ENCODE peak calls at places on chromosomes 4 and X, in nine cellular contexts. D is activated T-helper 1 cell treated with anti-CD3 and anti-CD28 coated beads, Interleukin-2, amount 50 U/mL, for 16 hours; L is GM04503; X is caudate nucleus; B is T1000; M is lower leg skin; K is IMR-90; N is AG20443; O is MCF 10A. Q is an unnamed sample.

GRCh38 chr4:88217169-88217568 is 58.7 kb upstream of the ABCG2 start:
- DNase-seq in L (no peak), D (no peak), K (no peak), N (no peak), O (no peak), X (no peak), B (no peak), M (no peak), Q (no peak)

GRCh38 chrX:106791495-106791894 is 11.0 kb upstream of the TBC1D8B start:
- DNase-seq in X (no peak), D (no peak), B (no peak), K (peak), L (no peak), O (peak), M (no peak), N (no peak), Q (no peak)

GRCh38 chrX:140141444-140142029 is 176.2 kb upstream of the CXorf66 start:
- DNase-seq in N (peak), L (no peak), M (no peak), B (no peak), O (peak), D (no peak), X (no peak), K (peak), Q (no peak)

GRCh38 chr4:4855293-4856070 is 4.0 kb upstream of the MSX1 start:
- DNase-seq in L (no peak), K (no peak), O (no peak), D (no peak), B (no peak), M (no peak), X (no peak), N (no peak), Q (peak)

GRCh38 chr4:182478475-182478874 is 235.3 kb downstream of the TENM3 start:
- DNase-seq in O (peak), D (no peak), K (peak), L (peak), M (no peak), X (no peak), N (peak), B (no peak), Q (no peak)

GRCh38 chr4:181792641-181793612 is 450.3 kb upstream of the TENM3 start:
- DNase-seq in L (no peak), B (no peak), M (no peak), K (no peak), D (no peak), O (no peak), N (no peak), X (no peak), Q (no peak)

GRCh38 chr4:174503079-174503724 is 19.1 kb downstream of the HPGD start:
- DNase-seq in K (no peak), D (no peak), B (no peak), X (no peak), M (no peak), N (peak), O (peak), L (no peak), Q (no peak)

GRCh38 chr4:6834867-6835266 is 52.3 kb downstream of the KIAA0232 start:
- DNase-seq in K (peak), O (peak), D (no peak), L (no peak), B (no peak), X (no peak), M (no peak), N (no peak), Q (no peak)

GRCh38 chrX:139324756-139325155 is 205.8 kb upstream of the F9 start:
- DNase-seq in D (no peak), O (no peak), L (no peak), X (no peak), K (no peak), N (no peak), B (no peak), M (no peak), Q (no peak)

GRCh38 chr4:187541666-187542065 is 453.9 kb upstream of the ZFP42 start:
- DNase-seq in L (peak), M (no peak), O (no peak), D (no peak), N (peak), X (no peak), B (no peak), K (no peak), Q (no peak)

GRCh38 chr4:89482926-89483595 is 175.5 kb upstream of the GPRIN3 start:
- DNase-seq in O (peak), L (no peak), B (no peak), D (no peak), M (no peak), X (no peak), N (no peak), K (no peak), Q (no peak)

GRCh38 chr4:185774815-185775684 is 36.9 kb downstream of the SORBS2 start:
- DNase-seq in L (peak), O (peak), B (no peak), M (no peak), K (peak), N (peak), D (no peak), X (no peak), Q (no peak)

GRCh38 chr4:95220205-95221175 is 328.3 kb downstream of the UNC5C start:
- DNase-seq in D (no peak), K (no peak), L (no peak), N (no peak), O (no peak), X (no peak), B (no peak), M (no peak), Q (no peak)

GRCh38 chrX:20968996-20969395 is 405.2 kb upstream of the CNKSR2 start:
- DNase-seq in N (no peak), X (no peak), D (no peak), O (peak), L (no peak), K (no peak), B (no peak), M (no peak), Q (no peak)

GRCh38 chr4:105605493-105605892 is 53.1 kb downstream of the ARHGEF38 start:
- DNase-seq in D (no peak), N (peak), K (peak), X (no peak), L (peak), B (no peak), M (no peak), O (peak), Q (no peak)

GRCh38 chr4:127622923-127623754 is 9.6 kb upstream of the INTU start:
- DNase-seq in K (peak), M (no peak), D (no peak), B (no peak), O (peak), N (peak), X (peak), L (no peak), Q (no peak)

GRCh38 chr4:37665347-37666009 is 20.7 kb downstream of the RELL1 start:
- DNase-seq in B (no peak), X (no peak), M (no peak), K (no peak), O (no peak), N (no peak), L (no peak), D (no peak), Q (no peak)

GRCh38 chr4:8858925-8859210 is 12.8 kb downstream of the HMX1 start:
- DNase-seq in N (no peak), M (no peak), K (no peak), X (no peak), L (no peak), B (no peak), O (no peak), D (no peak), Q (no peak)

GRCh38 chrX:21973321-21974010 is 33.0 kb downstream of the SMS start:
- DNase-seq in X (no peak), D (no peak), B (no peak), N (no peak), L (no peak), K (no peak), M (no peak), O (no peak), Q (no peak)

GRCh38 chr4:125681240-125681639 is 366.5 kb downstream of the FAT4 start:
- DNase-seq in X (no peak), O (no peak), D (no peak), L (no peak), M (no peak), B (no peak), N (no peak), K (no peak), Q (no peak)

GRCh38 chrX:97563531-97564133 is 679.9 kb downstream of the RPA4 start:
- DNase-seq in B (no peak), L (peak), N (peak), M (peak), K (peak), D (peak), X (no peak), O (no peak), Q (no peak)

GRCh38 chr4:6452897-6453687 is 19.3 kb downstream of the PPP2R2C start:
- DNase-seq in N (no peak), M (no peak), X (no peak), L (no peak), K (no peak), D (no peak), B (no peak), O (no peak), Q (no peak)

GRCh38 chr4:14064969-14065368 is 437.4 kb upstream of the BOD1L1 start:
- DNase-seq in D (no peak), M (no peak), L (no peak), X (no peak), O (no peak), N (no peak), K (no peak), B (no peak), Q (no peak)

Q was measured in breast epithelium.